ENCODE peak calls at places on chromosomes 16 and 17, in seven cellular contexts. G is cardiac fibroblast, Q is testis, N is stomach, A is endodermal cell, J is ovary, C is lower leg skin. Y is an unnamed sample.

GRCh38 chr17:7842380-7842949 is 8.4 kb downstream of the KDM6B start:
- DNase-seq in G (peak), Q (peak), N (peak), A (no peak), J (peak), C (no peak), Y (peak)

GRCh38 chr16:80836846-80837245 is 32.4 kb upstream of the CDYL2 start:
- DNase-seq in G (no peak), Q (no peak), N (no peak), A (no peak), J (no peak), C (no peak), Y (no peak)

GRCh38 chr17:42460371-42460770 is 1.7 kb downstream of the ATP6V0A1 start:
- DNase-seq in G (no peak), Q (no peak), N (no peak), A (no peak), J (no peak), C (no peak), Y (no peak)

GRCh38 chr16:72467157-72467759 is 295.3 kb upstream of the PMFBP1 start:
- DNase-seq in G (peak), Q (peak), N (no peak), A (peak), J (no peak), C (no peak), Y (no peak)

GRCh38 chr17:9050801-9051401 is 29.6 kb downstream of the NTN1 start:
- DNase-seq in G (no peak), Q (no peak), N (no peak), A (peak), J (no peak), C (no peak), Y (peak)

GRCh38 chr17:30716461-30717289 is 107.8 kb downstream of the CRLF3 start:
- DNase-seq in G (peak), Q (no peak), N (no peak), A (peak), J (no peak), C (no peak), Y (no peak)

GRCh38 chr16:4928227-4928626 is 8.7 kb downstream of the PPL start:
- DNase-seq in G (no peak), Q (no peak), N (no peak), A (no peak), J (no peak), C (no peak), Y (peak)

GRCh38 chr17:7023576-7024401 is 939 bp downstream of the BCL6B start:
- DNase-seq in G (peak), Q (peak), N (peak), A (peak), J (peak), C (peak), Y (peak)

GRCh38 chr16:11698271-11698689 is 30.0 kb downstream of the SNN start:
- DNase-seq in G (no peak), Q (no peak), N (no peak), A (no peak), J (no peak), C (no peak), Y (no peak)

DNA sequence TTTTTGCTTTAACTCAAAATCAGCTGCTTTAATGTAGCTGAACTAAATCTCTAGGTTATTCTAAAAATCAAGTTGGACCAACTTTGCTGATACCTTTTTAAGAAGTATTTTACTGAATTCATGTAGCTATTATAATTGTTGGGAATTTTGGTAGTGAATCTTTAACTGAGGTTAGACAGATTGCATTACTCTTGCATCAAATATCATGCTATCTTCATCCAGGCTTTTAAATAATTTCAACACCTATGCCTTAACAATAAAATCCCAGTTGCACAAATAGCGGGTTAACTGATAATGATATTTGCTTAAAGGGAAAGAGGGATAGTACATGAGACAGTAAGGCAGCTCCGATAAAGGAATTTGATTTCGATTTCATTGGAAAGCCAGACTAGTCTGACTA is 241.3 kb upstream of the TBX2 start:
- DNase-seq in G (no peak), Q (no peak), N (no peak), A (no peak), J (no peak), C (no peak), Y (no peak)
- H3K4me3 ChIP-seq in G (no peak), Q (no peak), N (no peak), A (no peak), J (no peak), C (no peak), Y (no peak)

DNA sequence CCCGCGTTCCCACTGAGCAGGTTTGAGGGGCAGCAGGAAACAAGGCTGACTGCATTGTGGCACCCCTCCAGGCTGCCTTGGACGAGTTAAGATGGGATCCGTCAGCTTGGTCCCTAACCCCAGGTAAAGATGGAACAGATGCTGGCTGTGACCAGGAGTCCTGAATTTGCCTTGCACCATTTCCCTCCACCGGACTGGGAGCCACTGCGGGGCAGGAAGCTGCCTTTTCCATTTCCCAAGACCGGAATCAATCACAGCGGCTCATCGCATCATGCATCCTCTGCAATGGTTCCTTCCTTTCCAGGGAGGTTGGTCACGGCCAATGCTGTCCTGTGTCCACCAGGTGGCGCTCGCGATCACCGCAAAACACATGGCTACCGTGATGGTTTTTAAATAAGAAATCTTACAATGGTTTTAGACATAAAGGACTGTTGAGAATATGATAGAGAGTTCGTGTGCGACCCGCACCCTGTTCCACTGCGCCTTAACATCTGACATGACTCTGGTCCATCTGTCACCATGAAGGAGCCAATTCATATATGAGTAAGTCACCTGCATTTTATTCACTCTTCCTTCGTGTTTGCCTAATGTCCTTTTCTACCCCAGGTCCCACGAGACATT is 6.8 kb upstream of the MEAK7 start:
- DNase-seq in G (peak), Q (peak), N (peak), A (peak), J (peak), C (peak), Y (peak)
- H3K4me3 ChIP-seq in G (peak), Q (no peak), N (no peak), A (no peak), J (no peak), C (no peak), Y (no peak)

DNA sequence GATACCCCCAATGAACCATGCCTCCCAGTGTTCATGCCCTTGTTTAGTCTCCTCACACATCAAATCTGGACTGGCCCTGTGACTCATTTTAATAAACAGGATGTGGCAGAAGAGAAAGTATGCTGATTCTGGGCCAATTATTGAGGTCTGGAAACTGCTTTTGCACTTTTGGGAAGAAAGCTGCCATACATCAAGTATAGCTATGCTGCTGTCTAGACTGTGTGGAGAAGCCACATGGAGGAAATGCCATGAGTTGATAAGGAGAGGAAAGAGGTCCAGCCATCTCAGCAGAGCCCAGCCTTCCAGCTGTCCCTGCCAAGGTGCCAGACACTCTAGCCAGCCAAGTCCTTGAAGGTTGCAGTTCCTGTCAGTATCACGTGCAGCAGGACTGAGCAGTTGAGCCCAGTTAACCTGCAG is 16.7 kb downstream of the RPRML start:
- DNase-seq in G (peak), Q (no peak), N (no peak), A (no peak), J (no peak), C (no peak), Y (no peak)
- H3K4me3 ChIP-seq in G (no peak), Q (no peak), N (no peak), A (no peak), J (no peak), C (no peak), Y (no peak)

GRCh38 chr17:71413935-71414334 is 706.9 kb upstream of the SOX9 start:
- DNase-seq in G (no peak), Q (no peak), N (no peak), A (no peak), J (no peak), C (no peak), Y (no peak)

GRCh38 chr17:71412803-71413202 is 708.0 kb upstream of the SOX9 start:
- DNase-seq in G (peak), Q (no peak), N (no peak), A (no peak), J (no peak), C (no peak), Y (no peak)

GRCh38 chr17:71422968-71423367 is 697.9 kb upstream of the SOX9 start:
- DNase-seq in G (no peak), Q (no peak), N (no peak), A (no peak), J (no peak), C (no peak), Y (no peak)

GRCh38 chr17:71417142-71417541 is 703.7 kb upstream of the SOX9 start:
- DNase-seq in G (no peak), Q (no peak), N (no peak), A (no peak), J (no peak), C (no peak), Y (no peak)
- H3K4me3 ChIP-seq in G (no peak), Q (no peak), N (no peak), A (no peak), J (no peak), C (no peak), Y (no peak)

DNA sequence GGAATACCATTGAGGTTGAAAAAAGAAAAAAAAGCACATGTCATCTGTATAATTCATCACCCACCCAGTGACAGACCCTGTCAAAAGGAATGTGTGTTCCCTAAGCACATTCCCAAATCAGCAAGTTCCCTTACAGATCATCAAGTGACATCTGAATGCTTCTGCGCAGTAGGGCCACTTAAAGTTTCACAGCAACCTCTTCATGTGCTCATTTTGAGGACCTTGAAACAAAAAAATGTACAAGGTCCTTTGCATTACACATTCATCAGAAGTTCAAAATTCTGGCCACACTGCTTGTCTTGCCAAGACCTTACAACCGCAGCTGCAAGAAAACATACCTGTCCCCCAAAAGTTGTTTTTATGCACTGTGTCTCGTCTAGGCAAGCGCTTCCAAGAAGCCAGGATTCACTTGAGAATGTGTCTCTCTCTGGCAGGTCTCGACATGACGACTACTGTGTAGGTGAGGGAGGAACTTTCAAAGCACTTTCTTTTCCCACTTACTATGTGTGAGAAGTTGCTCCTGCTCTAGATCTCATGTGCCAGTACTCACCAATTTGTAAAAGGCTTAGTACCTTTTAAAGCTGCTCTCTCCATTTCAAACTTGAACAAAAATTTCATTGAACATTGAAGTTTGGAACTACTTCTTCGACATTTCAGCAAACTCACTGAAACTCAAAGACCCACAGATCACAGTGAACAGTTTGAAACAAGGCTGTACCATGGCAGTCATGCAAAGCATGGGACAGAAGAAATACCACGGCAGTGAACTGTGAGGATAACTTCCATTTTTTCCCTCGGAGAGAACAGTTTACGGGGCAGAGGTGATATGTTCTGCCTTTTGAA is 4.3 kb upstream of the POLG2 start:
- DNase-seq in G (no peak), Q (no peak), N (no peak), A (no peak), J (no peak), C (no peak), Y (no peak)
- H3K4me3 ChIP-seq in G (no peak), Q (no peak), N (no peak), A (peak), J (no peak), C (no peak), Y (no peak)